ENCODE peak calls at places on chromosomes 11 and 22, in eight cellular contexts. One of them, this sample, is unnamed.

GRCh38 chr11:101336155-101336554 is 206.5 kb upstream of the PGR start:
- DNase-seq in MM.1S: no peak
- DNase-seq in endodermal cell: no peak
- DNase-seq in fibroblast of lung: no peak
- DNase-seq in H1: no peak
- DNase-seq in K562: no peak
- DNase-seq in mammary epithelial cell: no peak
- DNase-seq in astrocyte: no peak
- DNase-seq in this sample: no peak

GRCh38 chr11:15871904-15872303 is 484.4 kb downstream of the SOX6 start:
- DNase-seq in fibroblast of lung: no peak
- DNase-seq in endodermal cell: peak; percentile 34
- DNase-seq in astrocyte: no peak
- DNase-seq in K562: no peak
- DNase-seq in mammary epithelial cell: no peak
- DNase-seq in H1: no peak
- DNase-seq in MM.1S: no peak
- DNase-seq in this sample: no peak

GRCh38 chr11:13861411-13861810 is 101.1 kb upstream of the SPON1 start:
- DNase-seq in MM.1S: peak; percentile 86
- DNase-seq in H1: no peak
- DNase-seq in astrocyte: no peak
- DNase-seq in mammary epithelial cell: no peak
- DNase-seq in endodermal cell: peak; percentile 24
- DNase-seq in K562: no peak
- DNase-seq in fibroblast of lung: no peak
- DNase-seq in this sample: no peak

GRCh38 chr22:23774114-23774921 is 1.7 kb downstream of the MMP11 start:
- DNase-seq in K562: no peak
- DNase-seq in mammary epithelial cell: no peak
- DNase-seq in H1: no peak
- DNase-seq in fibroblast of lung: no peak
- DNase-seq in MM.1S: no peak
- DNase-seq in endodermal cell: no peak
- DNase-seq in astrocyte: no peak
- DNase-seq in this sample: no peak

GRCh38 chr11:106706355-106706754 is 311.9 kb downstream of the GUCY1A2 start:
- DNase-seq in mammary epithelial cell: peak; percentile 86
- DNase-seq in endodermal cell: no peak
- DNase-seq in fibroblast of lung: peak; percentile 86
- DNase-seq in astrocyte: peak; percentile 83
- DNase-seq in MM.1S: no peak
- DNase-seq in K562: no peak
- DNase-seq in H1: no peak
- DNase-seq in this sample: no peak

GRCh38 chr22:28940441-28940840 is 57.1 kb downstream of the ZNRF3 start:
- DNase-seq in astrocyte: no peak
- DNase-seq in fibroblast of lung: no peak
- DNase-seq in MM.1S: no peak
- DNase-seq in H1: no peak
- DNase-seq in mammary epithelial cell: no peak
- DNase-seq in K562: no peak
- DNase-seq in endodermal cell: no peak
- DNase-seq in this sample: no peak

GRCh38 chr22:47627561-47628253 is 865.3 kb downstream of the TBC1D22A start:
- DNase-seq in MM.1S: no peak
- DNase-seq in K562: no peak
- DNase-seq in endodermal cell: peak; percentile 37
- DNase-seq in mammary epithelial cell: no peak
- DNase-seq in H1: no peak
- DNase-seq in fibroblast of lung: no peak
- DNase-seq in astrocyte: no peak
- DNase-seq in this sample: no peak

GRCh38 chr11:86955111-86955673 is at the start of gene FZD4:
- DNase-seq in astrocyte: peak; percentile 74
- DNase-seq in H1: peak; percentile 87
- DNase-seq in endodermal cell: peak; percentile 96
- DNase-seq in K562: peak; percentile 98
- DNase-seq in mammary epithelial cell: peak; percentile 87
- DNase-seq in MM.1S: peak; percentile 91
- DNase-seq in fibroblast of lung: peak; percentile 88
- DNase-seq in this sample: no peak

GRCh38 chr11:67261942-67262681 is 4.2 kb upstream of the GRK2 start:
- DNase-seq in endodermal cell: no peak
- DNase-seq in mammary epithelial cell: no peak
- DNase-seq in K562: no peak
- DNase-seq in MM.1S: no peak
- DNase-seq in H1: no peak
- DNase-seq in fibroblast of lung: no peak
- DNase-seq in astrocyte: no peak
- DNase-seq in this sample: no peak

GRCh38 chr11:20363500-20364411 is at the start of gene HTATIP2:
- DNase-seq in H1: peak; percentile 70
- DNase-seq in K562: peak; percentile 88
- DNase-seq in fibroblast of lung: peak; percentile 49
- DNase-seq in astrocyte: peak; percentile 27
- DNase-seq in mammary epithelial cell: peak; percentile 49
- DNase-seq in endodermal cell: peak; percentile 85
- DNase-seq in MM.1S: peak; percentile 50
- DNase-seq in this sample: no peak
- TF ChIP-seq CTCF in H1: no peak
- TF ChIP-seq CTCF in K562: no peak
- TF ChIP-seq CTCF in fibroblast of lung: no peak
- TF ChIP-seq CTCF in astrocyte: no peak
- TF ChIP-seq CTCF in mammary epithelial cell: no peak
- TF ChIP-seq CTCF in endodermal cell: no peak
- TF ChIP-seq CTCF in MM.1S: no peak
- TF ChIP-seq CTCF in this sample: no peak

GRCh38 chr11:73761403-73761945 is 600 bp upstream of the RAB6A start:
- DNase-seq in fibroblast of lung: no peak
- DNase-seq in mammary epithelial cell: peak; percentile 15
- DNase-seq in endodermal cell: no peak
- DNase-seq in H1: no peak
- DNase-seq in MM.1S: no peak
- DNase-seq in astrocyte: no peak
- DNase-seq in K562: no peak
- DNase-seq in this sample: no peak
- H3K9ac ChIP-seq in fibroblast of lung: peak overlapping the region; percentile 4
- H3K9ac ChIP-seq in mammary epithelial cell: no peak overlapping the region
- H3K9ac ChIP-seq in endodermal cell: no peak overlapping the region
- H3K9ac ChIP-seq in H1: no peak overlapping the region
- H3K9ac ChIP-seq in MM.1S: peak overlapping the region; percentile 23
- H3K9ac ChIP-seq in astrocyte: peak overlapping the region; percentile 59
- H3K9ac ChIP-seq in K562: no peak overlapping the region
- H3K9ac ChIP-seq in this sample: peak overlapping the region; percentile 49

DNA sequence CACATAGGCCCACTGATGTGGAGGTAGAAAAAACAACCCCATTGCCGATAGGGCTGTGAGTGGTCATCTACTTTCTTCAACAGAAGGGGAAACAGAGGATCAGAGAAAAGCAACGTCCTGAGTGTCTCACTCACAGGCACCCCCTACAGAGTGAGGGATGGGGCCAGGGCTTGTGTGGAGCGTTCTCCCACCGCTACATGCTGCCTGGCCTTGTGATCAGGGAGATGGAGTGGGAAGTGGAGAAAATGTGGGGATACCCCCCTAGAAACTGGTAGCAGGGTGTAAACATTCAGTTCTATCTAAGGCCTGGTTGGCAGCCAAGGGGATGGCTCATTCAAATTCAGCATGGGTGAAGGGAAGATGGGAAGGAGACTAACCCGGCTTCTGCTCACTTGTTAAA is 73.0 kb upstream of the NAV2 start:
- DNase-seq in fibroblast of lung: no peak
- DNase-seq in mammary epithelial cell: no peak
- DNase-seq in MM.1S: no peak
- DNase-seq in K562: no peak
- DNase-seq in astrocyte: no peak
- DNase-seq in endodermal cell: no peak
- DNase-seq in H1: no peak
- DNase-seq in this sample: no peak
- TF ChIP-seq CTCF in fibroblast of lung: no peak
- TF ChIP-seq CTCF in mammary epithelial cell: no peak
- TF ChIP-seq CTCF in MM.1S: no peak
- TF ChIP-seq CTCF in K562: no peak
- TF ChIP-seq CTCF in astrocyte: no peak
- TF ChIP-seq CTCF in endodermal cell: no peak
- TF ChIP-seq CTCF in H1: no peak
- TF ChIP-seq CTCF in this sample: no peak

GRCh38 chr22:50730941-50731661 is 6.9 kb upstream of the ACR start:
- DNase-seq in H1: peak; percentile 54
- DNase-seq in fibroblast of lung: no peak
- DNase-seq in astrocyte: no peak
- DNase-seq in MM.1S: no peak
- DNase-seq in mammary epithelial cell: no peak
- DNase-seq in endodermal cell: no peak
- DNase-seq in K562: no peak
- DNase-seq in this sample: no peak

GRCh38 chr22:50733521-50734342 is 4.3 kb upstream of the ACR start:
- DNase-seq in MM.1S: peak; percentile 73
- DNase-seq in fibroblast of lung: peak; percentile 23
- DNase-seq in K562: no peak
- DNase-seq in mammary epithelial cell: no peak
- DNase-seq in H1: peak; percentile 42
- DNase-seq in endodermal cell: no peak
- DNase-seq in astrocyte: no peak
- DNase-seq in this sample: no peak

GRCh38 chr22:50730013-50730891 is 7.8 kb upstream of the ACR start:
- DNase-seq in H1: peak; percentile 50
- DNase-seq in K562: no peak
- DNase-seq in MM.1S: no peak
- DNase-seq in mammary epithelial cell: no peak
- DNase-seq in astrocyte: no peak
- DNase-seq in endodermal cell: no peak
- DNase-seq in fibroblast of lung: no peak
- DNase-seq in this sample: no peak

GRCh38 chr22:50732681-50733080 is 5.3 kb upstream of the ACR start:
- DNase-seq in mammary epithelial cell: no peak
- DNase-seq in K562: no peak
- DNase-seq in endodermal cell: no peak
- DNase-seq in MM.1S: no peak
- DNase-seq in fibroblast of lung: no peak
- DNase-seq in H1: peak; percentile 33
- DNase-seq in astrocyte: no peak
- DNase-seq in this sample: no peak

DNA sequence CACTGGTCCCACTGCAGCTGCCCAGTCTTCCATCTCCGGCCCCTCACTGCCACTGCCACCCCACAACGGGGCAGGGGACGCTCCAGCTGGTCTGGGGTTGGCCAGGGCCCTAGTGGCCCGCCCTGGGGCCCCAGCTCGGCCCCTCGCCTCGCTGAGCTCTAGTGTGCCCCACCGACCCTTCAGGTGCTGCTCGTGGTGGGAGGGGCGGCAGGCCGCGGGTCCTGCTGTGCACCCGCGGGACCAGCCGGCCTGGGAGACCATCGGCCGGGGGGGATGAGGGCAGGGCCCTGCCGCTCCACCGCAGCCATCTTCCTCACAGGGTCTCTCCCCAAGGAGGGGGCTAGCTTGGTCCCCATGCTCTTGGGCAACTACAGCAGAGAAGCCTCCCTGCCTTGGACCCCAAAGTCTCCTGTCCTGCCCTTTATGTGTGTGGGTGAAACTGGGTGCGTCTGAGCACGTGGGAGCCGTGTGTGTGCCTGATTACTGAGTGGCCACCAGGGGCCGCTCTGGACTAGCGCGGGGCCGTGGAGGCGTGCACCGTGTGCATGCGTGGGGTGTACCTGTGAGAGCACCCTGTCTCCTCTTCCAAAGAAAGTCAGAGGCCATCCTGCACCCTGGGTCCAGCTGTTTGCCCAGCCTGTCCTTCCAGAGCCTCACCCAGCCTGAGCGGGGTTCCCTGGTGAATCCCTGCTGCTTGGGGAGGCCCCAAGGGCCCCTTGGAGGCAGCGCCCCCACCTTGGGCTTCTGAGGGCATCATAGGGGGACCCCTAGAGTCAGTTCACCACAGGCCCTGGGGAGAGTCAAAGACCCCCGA is 6.0 kb upstream of the ACR start:
- DNase-seq in H1: peak; percentile 62
- DNase-seq in mammary epithelial cell: peak; percentile 40
- DNase-seq in MM.1S: peak; percentile 68
- DNase-seq in fibroblast of lung: peak; percentile 7
- DNase-seq in K562: peak; percentile 75
- DNase-seq in endodermal cell: peak; percentile 70
- DNase-seq in astrocyte: no peak
- DNase-seq in this sample: peak; percentile 64
- H3K9ac ChIP-seq in H1: no peak overlapping the region
- H3K9ac ChIP-seq in mammary epithelial cell: no peak overlapping the region
- H3K9ac ChIP-seq in MM.1S: peak overlapping the region; percentile 49
- H3K9ac ChIP-seq in fibroblast of lung: no peak overlapping the region
- H3K9ac ChIP-seq in K562: peak overlapping the region; percentile 61
- H3K9ac ChIP-seq in endodermal cell: no peak overlapping the region
- H3K9ac ChIP-seq in astrocyte: no peak overlapping the region
- H3K9ac ChIP-seq in this sample: peak overlapping the region; percentile 16

GRCh38 chr11:6206456-6207180 is 1.3 kb downstream of the C11orf42 start:
- DNase-seq in K562: no peak
- DNase-seq in astrocyte: peak; percentile 30
- DNase-seq in endodermal cell: no peak
- DNase-seq in mammary epithelial cell: no peak
- DNase-seq in MM.1S: no peak
- DNase-seq in H1: no peak
- DNase-seq in fibroblast of lung: peak; percentile 46
- DNase-seq in this sample: no peak
- TF ChIP-seq CTCF in K562: no peak
- TF ChIP-seq CTCF in astrocyte: no peak
- TF ChIP-seq CTCF in endodermal cell: no peak
- TF ChIP-seq CTCF in mammary epithelial cell: no peak
- TF ChIP-seq CTCF in MM.1S: no peak
- TF ChIP-seq CTCF in H1: no peak
- TF ChIP-seq CTCF in fibroblast of lung: no peak
- TF ChIP-seq CTCF in this sample: no peak

GRCh38 chr11:79226136-79226535 is 214.7 kb downstream of the TENM4 start:
- DNase-seq in fibroblast of lung: no peak
- DNase-seq in K562: no peak
- DNase-seq in H1: no peak
- DNase-seq in mammary epithelial cell: no peak
- DNase-seq in MM.1S: no peak
- DNase-seq in astrocyte: no peak
- DNase-seq in endodermal cell: no peak
- DNase-seq in this sample: no peak

GRCh38 chr11:79227308-79227707 is 213.5 kb downstream of the TENM4 start:
- DNase-seq in H1: no peak
- DNase-seq in astrocyte: no peak
- DNase-seq in endodermal cell: no peak
- DNase-seq in MM.1S: no peak
- DNase-seq in K562: no peak
- DNase-seq in mammary epithelial cell: no peak
- DNase-seq in fibroblast of lung: no peak
- DNase-seq in this sample: no peak

GRCh38 chr11:79220171-79220570 is 220.7 kb downstream of the TENM4 start:
- DNase-seq in K562: no peak
- DNase-seq in H1: no peak
- DNase-seq in mammary epithelial cell: peak; percentile 32
- DNase-seq in fibroblast of lung: peak; percentile 20
- DNase-seq in endodermal cell: peak; percentile 7
- DNase-seq in astrocyte: no peak
- DNase-seq in MM.1S: no peak
- DNase-seq in this sample: no peak

GRCh38 chr11:79219186-79220045 is 221.4 kb downstream of the TENM4 start:
- DNase-seq in H1: no peak
- DNase-seq in MM.1S: no peak
- DNase-seq in mammary epithelial cell: peak; percentile 86
- DNase-seq in endodermal cell: peak; percentile 26
- DNase-seq in astrocyte: no peak
- DNase-seq in fibroblast of lung: peak; percentile 13
- DNase-seq in K562: no peak
- DNase-seq in this sample: no peak

GRCh38 chr11:79221417-79222130 is 219.3 kb downstream of the TENM4 start:
- DNase-seq in fibroblast of lung: no peak
- DNase-seq in H1: no peak
- DNase-seq in K562: no peak
- DNase-seq in endodermal cell: no peak
- DNase-seq in mammary epithelial cell: no peak
- DNase-seq in MM.1S: no peak
- DNase-seq in astrocyte: no peak
- DNase-seq in this sample: no peak
- H3K9ac ChIP-seq in fibroblast of lung: no peak overlapping the region
- H3K9ac ChIP-seq in H1: no peak overlapping the region
- H3K9ac ChIP-seq in K562: no peak overlapping the region
- H3K9ac ChIP-seq in endodermal cell: no peak overlapping the region
- H3K9ac ChIP-seq in mammary epithelial cell: no peak overlapping the region
- H3K9ac ChIP-seq in MM.1S: no peak overlapping the region
- H3K9ac ChIP-seq in astrocyte: no peak overlapping the region
- H3K9ac ChIP-seq in this sample: no peak overlapping the region